ENCODE peak calls at places on chromosomes 2 and 18, in seven cellular contexts. B, K, V, L, W, A and G are unnamed samples.
A peak's percentile ranks its signal among the peaks of the same experiment; 100 is the strongest.

GRCh38 chr2:26456701-26457224 is 21.2 kb downstream of the OTOF start:
- DNase-seq in K (no peak), B (no peak), A (no peak), L (no peak), W (no peak), V (no peak), G (no peak)

GRCh38 chr2:210528716-210529115 is 27.7 kb upstream of the CPS1 start:
- DNase-seq in V (no peak), K (no peak), L (no peak), A (no peak), W (no peak), B (no peak), G (no peak)

GRCh38 chr2:201150454-201151020 is 32.4 kb upstream of the CASP10 start:
- DNase-seq in A (no peak), B (no peak), V (no peak), K (no peak), L (no peak), W (no peak), G (no peak)

GRCh38 chr2:45040786-45041185 is 31.5 kb upstream of the SIX2 start:
- DNase-seq in K (no peak), L (no peak), A (no peak), V (no peak), W (no peak), B (no peak), G (no peak)

GRCh38 chr18:46184296-46185080 is 80.3 kb downstream of the HAUS1 start:
- DNase-seq in B (no peak), K (no peak), V (no peak), W (no peak), A (no peak), L (no peak), G (no peak)

GRCh38 chr2:27798948-27799645 is 27.6 kb downstream of the MRPL33 start:
- DNase-seq in W (no peak), A (peak; percentile 62), K (no peak), L (no peak), V (no peak), B (peak; percentile 68), G (no peak)

GRCh38 chr2:168686485-168687191 is 115.8 kb upstream of the NOSTRIN start:
- DNase-seq in K (no peak), W (no peak), A (no peak), L (no peak), V (no peak), B (no peak), G (no peak)

GRCh38 chr2:3422161-3422767 is 42.8 kb downstream of the TRAPPC12 start:
- DNase-seq in K (no peak), V (no peak), B (no peak), L (peak; percentile 70), A (no peak), W (no peak), G (no peak)

GRCh38 chr2:29430382-29431112 is 315.3 kb downstream of the CLIP4 start:
- DNase-seq in V (no peak), W (no peak), K (no peak), A (no peak), L (no peak), B (no peak), G (peak; percentile 55)

GRCh38 chr18:48937869-48938750 is 12.7 kb downstream of the SMAD7 start:
- DNase-seq in B (no peak), K (no peak), A (no peak), V (no peak), W (no peak), L (no peak), G (no peak)

GRCh38 chr2:46666044-46666662 is 186.8 kb downstream of the TMEM247 start:
- DNase-seq in W (no peak), B (no peak), V (no peak), A (no peak), L (no peak), K (peak; percentile 51), G (no peak)